ENCODE peak calls at places on chromosomes 13 and 19, in seven cellular contexts. E is vagina, C is mammary epithelial cell, A is stomach, Z is choroid plexus epithelial cell, M is foreskin fibroblast, N is cardiac muscle cell. G is an unnamed sample.

GRCh38 chr19:11142528-11143171 is 12.9 kb downstream of the SPC24 start:
- DNase-seq in E (peak), C (peak), A (peak), Z (peak), M (peak), N (peak), G (peak)

GRCh38 chr19:1151037-1151716 is 22.9 kb downstream of the SBNO2 start:
- DNase-seq in E (no peak), C (no peak), A (no peak), Z (no peak), M (no peak), N (no peak), G (no peak)

GRCh38 chr13:51451467-51452390 is 1.1 kb downstream of the INTS6 start:
- DNase-seq in E (peak), C (peak), A (peak), Z (peak), M (peak), N (peak), G (peak)

GRCh38 chr13:72458701-72459100 is 268.7 kb downstream of the MZT1 start:
- DNase-seq in E (no peak), C (peak), A (no peak), Z (peak), M (no peak), N (peak), G (no peak)

GRCh38 chr19:32330149-32330548 is 15.3 kb upstream of the ZNF507 start:
- DNase-seq in E (no peak), C (no peak), A (no peak), Z (no peak), M (no peak), N (no peak), G (no peak)

GRCh38 chr13:78601124-78601885 is 2.0 kb downstream of the POU4F1 start:
- DNase-seq in E (no peak), C (no peak), A (no peak), Z (no peak), M (peak), N (peak), G (no peak)

GRCh38 chr19:39557791-39558622 is 18.0 kb upstream of the EID2 start:
- DNase-seq in E (no peak), C (no peak), A (no peak), Z (peak), M (peak), N (peak), G (no peak)

GRCh38 chr19:44869728-44870470 is 21.2 kb upstream of the TOMM40 start:
- DNase-seq in E (no peak), C (no peak), A (no peak), Z (peak), M (peak), N (peak), G (no peak)

GRCh38 chr13:99087954-99088491 is 110.2 kb upstream of the DOCK9 start:
- DNase-seq in E (no peak), C (no peak), A (no peak), Z (no peak), M (no peak), N (no peak), G (no peak)

GRCh38 chr19:15508035-15508710 is at the start of gene CYP4F22:
- DNase-seq in E (no peak), C (no peak), A (no peak), Z (no peak), M (no peak), N (no peak), G (no peak)

GRCh38 chr13:78241278-78241919 is 322.8 kb upstream of the EDNRB start:
- DNase-seq in E (no peak), C (no peak), A (no peak), Z (peak), M (peak), N (peak), G (peak)

GRCh38 chr13:49844191-49844590 is 51.7 kb upstream of the KPNA3 start:
- DNase-seq in E (no peak), C (no peak), A (no peak), Z (no peak), M (peak), N (no peak), G (no peak)

GRCh38 chr19:44003461-44004134 is 841 bp downstream of the ZNF230 start:
- DNase-seq in E (no peak), C (peak), A (no peak), Z (peak), M (peak), N (peak), G (no peak)

GRCh38 chr19:31355330-31356289 is 6.4 kb upstream of the TSHZ3 start:
- DNase-seq in E (no peak), C (no peak), A (no peak), Z (no peak), M (no peak), N (no peak), G (no peak)

GRCh38 chr13:79212064-79212619 is 193.9 kb downstream of the RBM26 start:
- DNase-seq in E (no peak), C (no peak), A (no peak), Z (no peak), M (no peak), N (no peak), G (no peak)

GRCh38 chr13:28047784-28048388 is 52.5 kb downstream of the FLT3 start:
- DNase-seq in E (no peak), C (peak), A (no peak), Z (peak), M (no peak), N (no peak), G (no peak)

GRCh38 chr13:73702419-73703071 is 431.7 kb downstream of the KLF12 start:
- DNase-seq in E (no peak), C (peak), A (no peak), Z (peak), M (no peak), N (no peak), G (no peak)

GRCh38 chr19:811511-812048 is 10.2 kb downstream of the PLPPR3 start:
- DNase-seq in E (no peak), C (no peak), A (no peak), Z (no peak), M (no peak), N (no peak), G (no peak)

GRCh38 chr19:58513694-58514563 is 2.1 kb upstream of the SLC27A5 start:
- DNase-seq in E (no peak), C (peak), A (peak), Z (peak), M (peak), N (peak), G (peak)

GRCh38 chr19:31890230-31890629 is 455.2 kb upstream of the ZNF507 start:
- DNase-seq in E (no peak), C (no peak), A (no peak), Z (no peak), M (no peak), N (no peak), G (no peak)

GRCh38 chr13:106802917-106803316 is 235.0 kb upstream of the ARGLU1 start:
- DNase-seq in E (no peak), C (no peak), A (no peak), Z (no peak), M (no peak), N (no peak), G (no peak)

GRCh38 chr13:113935081-113935511 is 38.8 kb downstream of the C13orf46 start:
- DNase-seq in E (no peak), C (no peak), A (no peak), Z (no peak), M (no peak), N (peak), G (no peak)

GRCh38 chr19:42199440-42200115 is 17.9 kb downstream of the DEDD2 start:
- DNase-seq in E (no peak), C (peak), A (peak), Z (no peak), M (no peak), N (no peak), G (peak)

GRCh38 chr19:36392916-36393673 is 14.1 kb upstream of the ZFP14 start:
- DNase-seq in E (no peak), C (no peak), A (no peak), Z (no peak), M (no peak), N (no peak), G (no peak)

GRCh38 chr13:89375839-89376238 is 1704.7 kb downstream of the SLITRK5 start:
- DNase-seq in E (no peak), C (peak), A (no peak), Z (peak), M (peak), N (peak), G (no peak)

GRCh38 chr19:2015611-2015950 is at the start of gene BTBD2:
- DNase-seq in E (no peak), C (peak), A (peak), Z (peak), M (peak), N (peak), G (no peak)

GRCh38 chr19:12364391-12365093 is 941 bp downstream of the ZNF442 start:
- DNase-seq in E (no peak), C (peak), A (no peak), Z (peak), M (peak), N (peak), G (peak)

GRCh38 chr19:13846533-13847032 is 30.4 kb upstream of the NANOS3 start:
- DNase-seq in E (no peak), C (peak), A (peak), Z (peak), M (peak), N (peak), G (peak)
- H3K4me3 ChIP-seq in E (peak), C (no peak), A (peak), Z (no peak), M (peak), N (peak), G (peak)

GRCh38 chr13:100584901-100585300 is 3.7 kb downstream of the GGACT start:
- DNase-seq in E (no peak), C (no peak), A (no peak), Z (no peak), M (no peak), N (no peak), G (no peak)

GRCh38 chr13:100594255-100594654 is 5.7 kb upstream of the GGACT start:
- DNase-seq in E (no peak), C (no peak), A (no peak), Z (no peak), M (no peak), N (no peak), G (no peak)

GRCh38 chr13:100589178-100589725 is 663 bp upstream of the GGACT start:
- DNase-seq in E (no peak), C (no peak), A (no peak), Z (no peak), M (peak), N (no peak), G (no peak)

GRCh38 chr13:100588350-100589177 is at the start of gene GGACT:
- DNase-seq in E (no peak), C (peak), A (peak), Z (peak), M (peak), N (peak), G (peak)
- H3K4me3 ChIP-seq in E (peak), C (peak), A (peak), Z (peak), M (peak), N (peak), G (peak)

DNA sequence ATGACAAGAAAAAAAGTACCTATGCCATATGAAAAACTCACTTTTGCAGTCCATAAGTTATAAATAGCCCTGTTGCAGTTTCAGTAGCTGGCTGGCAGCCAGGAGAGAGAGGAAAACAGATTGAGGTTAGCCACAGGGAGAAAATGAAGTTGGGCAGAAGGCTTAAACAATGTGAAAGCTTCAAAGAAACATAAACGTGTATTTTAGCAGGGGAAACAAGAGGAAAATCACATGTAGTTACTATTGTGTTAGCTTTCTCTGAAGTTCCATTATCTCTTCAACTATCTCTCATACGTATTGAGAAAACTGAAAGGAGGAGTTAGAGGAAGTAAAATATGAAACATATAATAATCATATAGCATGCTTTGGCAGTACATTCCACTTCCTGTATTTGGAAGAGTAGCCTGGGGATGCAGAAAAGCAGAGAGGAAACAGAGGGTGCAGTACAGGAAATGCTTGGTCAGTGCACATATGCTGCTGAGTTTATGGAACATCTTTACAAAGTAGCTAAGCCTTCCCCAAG is 1551.1 kb downstream of the EFNB2 start:
- DNase-seq in E (no peak), C (peak), A (peak), Z (peak), M (peak), N (peak), G (peak)
- H3K4me3 ChIP-seq in E (no peak), C (no peak), A (no peak), Z (peak), M (no peak), N (no peak), G (no peak)

DNA sequence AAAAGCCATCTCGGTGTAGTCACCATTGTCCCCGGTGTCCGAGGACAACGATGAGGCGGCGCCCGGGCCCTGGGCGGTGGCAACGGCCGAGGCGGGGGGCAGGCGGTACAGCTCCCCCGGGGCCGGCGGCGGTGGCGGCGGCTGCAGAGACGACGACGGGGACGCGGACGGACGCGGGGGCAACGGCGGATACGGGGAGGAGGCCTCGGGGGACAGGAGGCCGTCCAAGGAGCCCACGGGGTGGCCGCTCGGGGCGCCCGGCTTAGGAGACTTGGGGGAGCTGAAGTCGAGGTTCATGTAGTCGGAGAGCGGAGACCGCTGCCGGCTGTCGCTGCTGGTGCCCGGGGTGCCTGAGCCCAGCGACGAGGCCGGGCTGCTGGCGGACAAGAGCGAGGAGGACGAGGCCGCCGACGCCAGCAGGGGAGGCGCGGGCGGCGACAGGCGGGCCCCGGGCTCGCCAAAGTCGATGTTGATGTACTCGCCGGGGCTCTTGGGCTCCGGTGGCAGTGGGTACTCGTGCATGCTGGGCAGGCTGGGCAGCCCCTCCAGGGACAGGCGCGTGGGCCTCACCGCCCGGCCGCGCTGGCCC is 3.5 kb downstream of the IRS2 start:
- DNase-seq in E (no peak), C (no peak), A (no peak), Z (no peak), M (no peak), N (no peak), G (no peak)
- H3K4me3 ChIP-seq in E (peak), C (no peak), A (peak), Z (peak), M (peak), N (no peak), G (peak)

GRCh38 chr19:51086153-51086850 is 3.6 kb upstream of the KLK14 start:
- DNase-seq in E (no peak), C (no peak), A (no peak), Z (no peak), M (no peak), N (no peak), G (no peak)
- H3K4me3 ChIP-seq in E (no peak), C (no peak), A (no peak), Z (no peak), M (no peak), N (no peak), G (no peak)

G was measured in left ventricle myocardium inferior.